ENCODE peak calls at places on chromosomes 4 and X, in five cellular contexts. T, W, U, Y and R are unnamed samples. For H3K36me3, the result is how much of the 10 kb centered on the place peaks cover.

GRCh38 chr4:153449338-153449737 is 16.8 kb upstream of the TMEM131L start:
- DNase-seq in T (no peak), W (no peak), U (no peak), Y (no peak), R (no peak)

GRCh38 chr4:113336556-113336955 is 287.1 kb downstream of the ANK2 start:
- DNase-seq in T (no peak), W (no peak), U (peak), Y (no peak), R (no peak)

GRCh38 chr4:159010563-159011260 is 92.2 kb upstream of the RAPGEF2 start:
- DNase-seq in T (no peak), W (peak), U (peak), Y (no peak), R (no peak)

GRCh38 chr4:113837397-113837796 is 75.9 kb upstream of the CAMK2D start:
- DNase-seq in T (no peak), W (peak), U (peak), Y (no peak), R (no peak)

GRCh38 chr4:38132843-38133662 is 172.9 kb downstream of the PTTG2 start:
- DNase-seq in T (no peak), W (no peak), U (no peak), Y (no peak), R (no peak)

GRCh38 chrX:56729152-56729557 is at the start of gene NBDY:
- DNase-seq in T (peak), W (peak), U (peak), Y (peak), R (peak)

GRCh38 chr4:138948918-138949317 is 66.7 kb upstream of the NOCT start:
- DNase-seq in T (no peak), W (no peak), U (peak), Y (no peak), R (no peak)

GRCh38 chr4:184409911-184410692 is 64.2 kb downstream of the IRF2 start:
- DNase-seq in T (no peak), W (no peak), U (no peak), Y (no peak), R (no peak)

GRCh38 chrX:153499876-153500275 is 5.1 kb downstream of the BGN start:
- DNase-seq in T (no peak), W (no peak), U (no peak), Y (no peak), R (peak)

GRCh38 chrX:122422547-122422946 is 761.5 kb upstream of the GRIA3 start:
- DNase-seq in T (no peak), W (no peak), U (no peak), Y (peak), R (no peak)

GRCh38 chr4:89410687-89411086 is 103.1 kb upstream of the GPRIN3 start:
- DNase-seq in T (no peak), W (peak), U (peak), Y (peak), R (no peak)

GRCh38 chrX:53356186-53356585 is 66.3 kb downstream of the SMC1A start:
- DNase-seq in T (peak), W (peak), U (no peak), Y (peak), R (peak)

GRCh38 chrX:120309873-120310730 is 1.2 kb downstream of the TMEM255A start:
- DNase-seq in T (no peak), W (no peak), U (no peak), Y (peak), R (no peak)

GRCh38 chr4:128980816-128981326 is 112.5 kb downstream of the SCLT1 start:
- DNase-seq in T (no peak), W (no peak), U (no peak), Y (no peak), R (no peak)

GRCh38 chr4:151983854-151984253 is 223.0 kb upstream of the GATB start:
- DNase-seq in T (no peak), W (peak), U (no peak), Y (no peak), R (no peak)

GRCh38 chrX:96889726-96890125 is 6.0 kb downstream of the RPA4 start:
- DNase-seq in T (no peak), W (no peak), U (no peak), Y (no peak), R (no peak)

GRCh38 chr4:171891038-171891437 is 77.8 kb downstream of the GALNTL6 start:
- DNase-seq in T (no peak), W (no peak), U (no peak), Y (no peak), R (no peak)

GRCh38 chr4:73976716-73977115 is 5.1 kb downstream of the PF4 start:
- DNase-seq in T (no peak), W (peak), U (no peak), Y (no peak), R (no peak)

GRCh38 chr4:55125763-55126541 is 557 bp upstream of the KDR start:
- DNase-seq in T (no peak), W (peak), U (no peak), Y (peak), R (no peak)

GRCh38 chrX:97366246-97366645 is 482.5 kb downstream of the RPA4 start:
- DNase-seq in T (no peak), W (no peak), U (peak), Y (no peak), R (no peak)

GRCh38 chrX:9566150-9566621 is 101.3 kb downstream of the TBL1X start:
- DNase-seq in T (no peak), W (peak), U (peak), Y (no peak), R (no peak)

GRCh38 chr4:142815834-142816233 is 30.3 kb downstream of the INPP4B start:
- DNase-seq in T (no peak), W (peak), U (peak), Y (no peak), R (no peak)

GRCh38 chr4:64539234-64539849 is 130.1 kb upstream of the TECRL start:
- DNase-seq in T (peak), W (peak), U (peak), Y (peak), R (peak)

GRCh38 chr4:96630839-96631238 is 790.9 kb downstream of the PDHA2 start:
- DNase-seq in T (no peak), W (no peak), U (no peak), Y (no peak), R (no peak)

GRCh38 chr4:150145090-150145949 is 67.1 kb downstream of the DCLK2 start:
- DNase-seq in T (no peak), W (no peak), U (no peak), Y (no peak), R (no peak)

GRCh38 chr4:54852061-54852460 is 194.3 kb downstream of the KIT start:
- DNase-seq in T (no peak), W (no peak), U (no peak), Y (no peak), R (no peak)

GRCh38 chr4:110484767-110485166 is 8.8 kb downstream of the ENPEP start:
- DNase-seq in T (no peak), W (peak), U (peak), Y (no peak), R (no peak)

DNA sequence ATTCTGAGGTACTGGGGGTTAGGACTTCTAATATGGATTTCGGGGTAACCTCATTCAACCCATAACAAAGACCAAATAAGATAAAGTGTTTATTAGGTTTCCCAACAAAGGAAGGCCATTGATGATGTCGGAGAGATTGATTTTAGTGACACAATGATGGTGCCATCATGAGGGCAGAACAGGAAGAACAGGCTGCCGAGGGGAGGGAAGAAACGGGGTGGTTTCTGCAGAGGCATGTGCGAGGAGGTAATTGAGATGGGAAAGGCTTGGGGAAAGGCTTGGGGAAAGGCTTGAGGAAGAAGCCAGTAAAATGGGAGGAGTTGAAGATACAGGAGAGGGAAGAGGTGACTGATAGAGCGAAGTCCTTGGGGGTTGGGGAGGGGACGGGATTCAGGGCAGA is 6.2 kb downstream of the HPSE start:
- DNase-seq in T (no peak), W (peak), U (no peak), Y (peak), R (no peak)
- TF ChIP-seq CTCF in T (peak), W (peak), U (no peak), Y (peak), R (peak)

GRCh38 chr4:127509155-127509554 is 123.6 kb upstream of the INTU start:
- DNase-seq in T (no peak), W (peak), U (no peak), Y (no peak), R (no peak)

GRCh38 chr4:127503111-127503510 is 129.6 kb upstream of the INTU start:
- DNase-seq in T (no peak), W (no peak), U (no peak), Y (peak), R (no peak)

GRCh38 chr4:127505203-127505602 is 127.6 kb upstream of the INTU start:
- DNase-seq in T (no peak), W (peak), U (peak), Y (no peak), R (peak)

GRCh38 chr4:127501103-127501502 is 131.7 kb upstream of the INTU start:
- DNase-seq in T (no peak), W (peak), U (peak), Y (no peak), R (no peak)

GRCh38 chr4:127506283-127506682 is 126.5 kb upstream of the INTU start:
- DNase-seq in T (no peak), W (no peak), U (no peak), Y (no peak), R (no peak)
- H3K36me3 ChIP-seq in T (under half), W (under half), U (under half), Y (under half), R (under half)

GRCh38 chrX:335758-336155 is 17.2 kb upstream of the GTPBP6 start:
- DNase-seq in T (no peak), W (no peak), U (no peak), Y (no peak), R (no peak)

GRCh38 chrX:333611-334311 is 15.2 kb upstream of the GTPBP6 start:
- DNase-seq in T (no peak), W (no peak), U (no peak), Y (no peak), R (no peak)

GRCh38 chrX:336227-336626 is 17.6 kb upstream of the GTPBP6 start:
- DNase-seq in T (no peak), W (no peak), U (no peak), Y (no peak), R (no peak)

GRCh38 chrX:334331-334891 is 15.8 kb upstream of the GTPBP6 start:
- DNase-seq in T (no peak), W (no peak), U (no peak), Y (no peak), R (no peak)

DNA sequence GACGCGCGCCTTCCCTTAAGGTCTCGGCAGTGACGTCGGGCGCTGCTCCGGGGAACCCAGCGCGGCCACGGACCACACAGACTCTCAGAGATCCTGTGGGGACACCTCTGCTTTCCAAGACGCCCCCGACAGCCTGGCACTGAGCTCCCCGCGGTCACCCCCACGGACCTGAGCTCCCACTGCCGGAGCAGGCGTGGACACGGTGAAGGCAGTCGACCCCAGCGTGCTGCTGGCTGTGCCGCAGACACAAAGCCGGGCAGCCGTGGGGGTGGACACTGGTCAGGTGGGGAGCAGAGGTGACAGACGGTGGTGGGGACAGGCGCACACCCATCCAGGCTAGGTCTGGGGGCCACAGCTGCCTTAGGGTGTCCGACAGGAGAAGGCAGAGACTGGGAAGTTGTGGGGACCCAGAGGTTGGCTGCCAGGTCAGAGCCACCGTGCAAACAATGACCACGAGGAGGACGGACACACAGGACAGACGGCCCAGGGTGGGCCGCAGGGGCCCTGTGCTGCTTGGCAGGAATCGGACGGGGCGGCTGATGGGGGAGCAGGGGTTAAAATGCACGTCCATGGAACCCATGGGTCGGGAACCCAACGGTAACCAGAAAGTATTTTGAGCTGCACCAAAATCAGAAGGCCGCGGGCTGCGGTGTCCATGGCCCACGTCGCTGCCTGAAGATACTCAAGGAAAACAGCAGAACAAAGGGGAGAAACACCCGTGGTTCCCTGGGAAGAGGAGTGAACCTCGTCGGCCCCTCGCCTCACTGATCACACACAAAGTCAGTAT is 16.6 kb upstream of the GTPBP6 start:
- DNase-seq in T (no peak), W (no peak), U (no peak), Y (no peak), R (no peak)
- H3K4me3 ChIP-seq in T (no peak), W (no peak), U (no peak), Y (no peak), R (no peak)

GRCh38 chrX:108736509-108737479 is at the start of gene IRS4:
- DNase-seq in T (no peak), W (peak), U (peak), Y (peak), R (peak)
- TF ChIP-seq CTCF in T (no peak), W (no peak), U (no peak), Y (peak), R (no peak)

GRCh38 chrX:47223476-47224250 is 5.2 kb downstream of the CDK16 start:
- DNase-seq in T (no peak), W (no peak), U (no peak), Y (no peak), R (no peak)
- H3K36me3 ChIP-seq in T (half or more), W (under half), U (under half), Y (under half), R (under half)

DNA sequence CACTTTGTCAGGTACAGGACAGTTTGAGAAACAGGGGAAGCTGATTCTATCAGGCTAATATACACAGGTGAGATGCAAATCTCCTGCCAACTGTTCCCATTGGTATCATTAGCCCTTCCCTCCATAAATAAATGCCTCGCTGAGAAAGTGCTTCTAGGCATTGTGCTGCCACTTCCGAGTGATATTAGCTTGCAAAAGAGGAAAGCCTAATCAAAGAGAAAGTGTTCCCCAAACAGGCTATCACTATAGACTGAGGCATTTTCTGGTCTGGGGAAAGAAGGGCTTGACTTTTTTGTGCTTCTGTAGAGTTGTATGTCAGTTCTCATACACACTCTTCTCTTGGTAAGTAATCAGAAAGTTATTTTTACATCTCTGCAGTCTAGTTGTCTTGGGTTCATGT is 1009.6 kb downstream of the ADGRL3 start:
- DNase-seq in T (no peak), W (no peak), U (no peak), Y (no peak), R (no peak)
- H3K4me3 ChIP-seq in T (no peak), W (no peak), U (no peak), Y (no peak), R (no peak)

GRCh38 chrX:7194606-7195005 is 46.7 kb upstream of the PUDP start:
- DNase-seq in T (no peak), W (no peak), U (no peak), Y (no peak), R (no peak)

GRCh38 chrX:7192871-7193270 is 44.9 kb upstream of the PUDP start:
- DNase-seq in T (no peak), W (no peak), U (no peak), Y (peak), R (no peak)

GRCh38 chrX:7190157-7190556 is 42.2 kb upstream of the PUDP start:
- DNase-seq in T (no peak), W (no peak), U (no peak), Y (no peak), R (no peak)

GRCh38 chrX:7191681-7192110 is 43.7 kb upstream of the PUDP start:
- DNase-seq in T (no peak), W (no peak), U (no peak), Y (no peak), R (no peak)
- TF ChIP-seq CTCF in T (peak), W (no peak), U (peak), Y (peak), R (no peak)

GRCh38 chr4:5810151-5810550 is 82.7 kb downstream of the CRMP1 start:
- DNase-seq in T (no peak), W (no peak), U (no peak), Y (no peak), R (no peak)
- H3K36me3 ChIP-seq in T (under half), W (under half), U (under half), Y (under half), R (under half)

GRCh38 chrX:45765281-45765680 is 564.6 kb upstream of the DIPK2B start:
- DNase-seq in T (no peak), W (no peak), U (no peak), Y (no peak), R (no peak)

GRCh38 chrX:45762699-45763647 is 562.3 kb upstream of the DIPK2B start:
- DNase-seq in T (no peak), W (no peak), U (peak), Y (no peak), R (no peak)

GRCh38 chrX:45767021-45767491 is 566.4 kb upstream of the DIPK2B start:
- DNase-seq in T (no peak), W (peak), U (peak), Y (no peak), R (no peak)

GRCh38 chrX:45768666-45769065 is 568.0 kb upstream of the DIPK2B start:
- DNase-seq in T (no peak), W (no peak), U (no peak), Y (no peak), R (no peak)

DNA sequence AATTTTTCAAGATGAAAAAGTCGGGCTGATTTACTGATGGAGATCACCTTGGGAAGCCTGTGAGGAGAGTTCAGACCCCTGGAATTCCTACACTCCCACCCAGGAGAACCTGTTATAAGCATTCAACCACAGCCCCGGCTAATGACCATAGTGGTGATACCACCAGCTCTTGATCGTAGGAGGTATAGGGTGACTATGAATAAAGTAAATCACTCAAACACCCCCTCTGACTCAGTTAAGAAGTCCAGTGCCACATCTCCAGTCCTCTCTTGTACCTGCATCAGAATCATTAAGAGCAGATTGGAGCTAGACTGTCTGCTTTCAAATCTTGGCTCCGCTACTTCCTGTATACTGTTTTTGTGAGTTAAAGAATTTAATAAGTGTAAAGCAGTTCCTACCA is 565.0 kb upstream of the DIPK2B start:
- DNase-seq in T (no peak), W (no peak), U (no peak), Y (no peak), R (no peak)
- H3K4me3 ChIP-seq in T (no peak), W (no peak), U (no peak), Y (no peak), R (no peak)

DNA sequence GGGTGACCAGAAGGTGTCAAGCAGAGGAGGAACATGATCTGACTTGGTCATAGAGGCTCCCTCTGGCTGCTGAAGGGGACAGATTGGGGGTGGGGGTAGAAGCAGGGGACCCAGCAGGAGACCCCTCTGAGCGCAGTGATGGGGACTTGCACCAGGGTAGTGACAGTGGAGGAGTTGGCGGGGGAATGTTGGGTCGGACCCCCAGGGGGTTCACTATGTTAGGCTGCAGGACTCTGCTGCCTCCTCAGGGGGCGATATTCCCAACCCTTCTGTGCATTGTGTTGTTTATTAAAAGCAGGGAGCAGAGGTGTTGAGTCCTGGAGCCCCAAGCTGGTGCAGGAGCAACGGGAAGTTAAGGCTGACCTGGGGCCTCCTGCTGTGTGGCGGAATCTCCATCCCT is 8.8 kb downstream of the WDR13 start:
- DNase-seq in T (peak), W (no peak), U (no peak), Y (no peak), R (no peak)
- TF ChIP-seq CTCF in T (peak), W (peak), U (peak), Y (peak), R (peak)